ENCODE peak calls at places on chromosomes 5 and 9, in seven cellular contexts. X, L, Y, E, D, C and P are unnamed samples.
A peak's percentile ranks its signal among the peaks of the same experiment; 100 is the strongest.

GRCh38 chr9:2159521-2160417 is 144.6 kb downstream of the SMARCA2 start:
- DNase-seq in X (no peak), L (no peak), Y (no peak), E (no peak), D (no peak), C (no peak), P (no peak)

GRCh38 chr5:34740306-34740891 is 84.3 kb downstream of the RAI14 start:
- DNase-seq in X (peak; percentile 56), L (no peak), Y (no peak), E (no peak), D (no peak), C (peak; percentile 54), P (no peak)

GRCh38 chr9:115398313-115398650 is 280.3 kb upstream of the TNC start:
- DNase-seq in X (no peak), L (no peak), Y (no peak), E (no peak), D (no peak), C (no peak), P (no peak)

GRCh38 chr9:135326141-135326540 is 153.4 kb upstream of the PPP1R26 start:
- DNase-seq in X (no peak), L (no peak), Y (peak; percentile 21), E (no peak), D (no peak), C (no peak), P (no peak)

GRCh38 chr9:109313351-109313750 is 7.5 kb downstream of the EPB41L4B start:
- DNase-seq in X (no peak), L (no peak), Y (no peak), E (no peak), D (no peak), C (no peak), P (no peak)

GRCh38 chr5:140145818-140146522 is 20.2 kb downstream of the IGIP start:
- DNase-seq in X (peak; percentile 65), L (no peak), Y (peak; percentile 67), E (peak; percentile 79), D (peak; percentile 40), C (peak; percentile 68), P (peak; percentile 90)

GRCh38 chr5:127305486-127305885 is 14.9 kb downstream of the MEGF10 start:
- DNase-seq in X (no peak), L (no peak), Y (no peak), E (no peak), D (no peak), C (no peak), P (no peak)

GRCh38 chr9:75918154-75918553 is 27.7 kb downstream of the PCSK5 start:
- DNase-seq in X (no peak), L (no peak), Y (no peak), E (no peak), D (no peak), C (no peak), P (no peak)

GRCh38 chr9:76365028-76365427 is 29.2 kb downstream of the RFK start:
- DNase-seq in X (no peak), L (no peak), Y (no peak), E (no peak), D (no peak), C (no peak), P (no peak)

GRCh38 chr9:15642369-15642962 is 89.6 kb downstream of the CCDC171 start:
- DNase-seq in X (no peak), L (no peak), Y (no peak), E (no peak), D (no peak), C (no peak), P (no peak)

GRCh38 chr5:11048760-11049159 is 287.7 kb upstream of the DAP start:
- DNase-seq in X (no peak), L (no peak), Y (no peak), E (no peak), D (no peak), C (no peak), P (no peak)

GRCh38 chr5:69451941-69452652 is 37.2 kb downstream of the MARVELD2 start:
- DNase-seq in X (no peak), L (no peak), Y (no peak), E (no peak), D (no peak), C (no peak), P (no peak)

GRCh38 chr5:52849544-52849943 is 61.8 kb downstream of the ITGA1 start:
- DNase-seq in X (no peak), L (no peak), Y (no peak), E (no peak), D (no peak), C (no peak), P (no peak)

GRCh38 chr5:61824396-61824795 is 481.6 kb upstream of the KIF2A start:
- DNase-seq in X (no peak), L (no peak), Y (no peak), E (no peak), D (no peak), C (no peak), P (no peak)

GRCh38 chr5:88877826-88878225 is 5.2 kb downstream of the MEF2C start:
- DNase-seq in X (no peak), L (no peak), Y (no peak), E (no peak), D (no peak), C (no peak), P (no peak)

GRCh38 chr5:169115725-169116124 is 185.2 kb downstream of the SLIT3 start:
- DNase-seq in X (no peak), L (no peak), Y (no peak), E (peak; percentile 34), D (no peak), C (no peak), P (no peak)

GRCh38 chr5:178350361-178351220 is 118.0 kb upstream of the PHYKPL start:
- DNase-seq in X (peak; percentile 29), L (no peak), Y (no peak), E (no peak), D (no peak), C (no peak), P (peak; percentile 59)

GRCh38 chr5:33711094-33711670 is 180.6 kb downstream of the ADAMTS12 start:
- DNase-seq in X (no peak), L (no peak), Y (no peak), E (no peak), D (peak; percentile 26), C (no peak), P (no peak)

GRCh38 chr5:95760291-95761191 is 29.4 kb downstream of the RHOBTB3 start:
- DNase-seq in X (no peak), L (no peak), Y (no peak), E (no peak), D (no peak), C (no peak), P (no peak)

GRCh38 chr5:932628-933250 is 40.1 kb downstream of the TRIP13 start:
- DNase-seq in X (no peak), L (peak; percentile 29), Y (no peak), E (no peak), D (no peak), C (no peak), P (peak; percentile 66)

GRCh38 chr5:109805882-109806281 is 116.2 kb downstream of the MAN2A1 start:
- DNase-seq in X (no peak), L (no peak), Y (no peak), E (no peak), D (no peak), C (no peak), P (no peak)

GRCh38 chr9:122370303-122370702 is 521 bp upstream of the PTGS1 start:
- DNase-seq in X (no peak), L (no peak), Y (no peak), E (no peak), D (no peak), C (no peak), P (peak; percentile 76)
- H3K4me3 ChIP-seq in X (peak overlapping the region; percentile 24), L (peak overlapping the region; percentile 55), Y (no peak overlapping the region), E (no peak overlapping the region), D (peak overlapping the region; percentile 45), C (no peak overlapping the region), P (peak overlapping the region; percentile 52)

GRCh38 chr5:102764381-102765005 is 9.4 kb downstream of the PAM start:
- DNase-seq in X (no peak), L (no peak), Y (no peak), E (no peak), D (no peak), C (no peak), P (no peak)

GRCh38 chr5:102762828-102763227 is 7.7 kb downstream of the PAM start:
- DNase-seq in X (no peak), L (no peak), Y (no peak), E (no peak), D (no peak), C (no peak), P (no peak)

GRCh38 chr5:102760815-102761214 is 5.7 kb downstream of the PAM start:
- DNase-seq in X (no peak), L (no peak), Y (no peak), E (no peak), D (no peak), C (peak; percentile 15), P (no peak)

GRCh38 chr5:102763734-102764133 is 8.6 kb downstream of the PAM start:
- DNase-seq in X (no peak), L (no peak), Y (no peak), E (no peak), D (no peak), C (no peak), P (no peak)

DNA sequence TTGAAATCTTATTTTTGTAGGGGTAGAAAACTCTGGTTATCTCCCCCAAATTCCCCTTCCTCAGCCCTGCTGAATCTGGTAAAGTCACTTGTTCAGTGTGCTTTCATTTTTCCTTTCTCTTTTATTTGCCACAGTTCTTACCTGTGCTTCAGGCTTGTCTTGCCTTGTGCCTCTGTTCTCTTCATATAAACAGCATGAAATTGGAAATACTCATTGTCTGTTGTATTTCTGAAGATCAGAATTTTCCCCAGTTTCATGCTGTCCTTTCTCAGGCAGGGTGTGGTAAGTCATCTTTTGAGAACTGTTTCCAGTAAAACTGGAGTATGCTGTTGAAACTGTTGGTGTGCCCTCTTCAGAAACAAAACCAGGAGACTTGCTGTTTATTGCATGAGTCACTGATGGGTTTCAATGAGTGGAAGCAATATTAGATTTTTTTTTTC is 7.0 kb downstream of the PAM start:
- DNase-seq in X (no peak), L (no peak), Y (no peak), E (no peak), D (no peak), C (no peak), P (no peak)
- H3K4me1 ChIP-seq in X (peaks cover 8% of the 10 kb centered on the region), L (peaks cover 52% of the 10 kb centered on the region), Y (peaks cover 14% of the 10 kb centered on the region), E (peaks cover 48% of the 10 kb centered on the region), D (peaks cover 67% of the 10 kb centered on the region), C (peaks cover 8% of the 10 kb centered on the region), P (peaks cover 30% of the 10 kb centered on the region)

DNA sequence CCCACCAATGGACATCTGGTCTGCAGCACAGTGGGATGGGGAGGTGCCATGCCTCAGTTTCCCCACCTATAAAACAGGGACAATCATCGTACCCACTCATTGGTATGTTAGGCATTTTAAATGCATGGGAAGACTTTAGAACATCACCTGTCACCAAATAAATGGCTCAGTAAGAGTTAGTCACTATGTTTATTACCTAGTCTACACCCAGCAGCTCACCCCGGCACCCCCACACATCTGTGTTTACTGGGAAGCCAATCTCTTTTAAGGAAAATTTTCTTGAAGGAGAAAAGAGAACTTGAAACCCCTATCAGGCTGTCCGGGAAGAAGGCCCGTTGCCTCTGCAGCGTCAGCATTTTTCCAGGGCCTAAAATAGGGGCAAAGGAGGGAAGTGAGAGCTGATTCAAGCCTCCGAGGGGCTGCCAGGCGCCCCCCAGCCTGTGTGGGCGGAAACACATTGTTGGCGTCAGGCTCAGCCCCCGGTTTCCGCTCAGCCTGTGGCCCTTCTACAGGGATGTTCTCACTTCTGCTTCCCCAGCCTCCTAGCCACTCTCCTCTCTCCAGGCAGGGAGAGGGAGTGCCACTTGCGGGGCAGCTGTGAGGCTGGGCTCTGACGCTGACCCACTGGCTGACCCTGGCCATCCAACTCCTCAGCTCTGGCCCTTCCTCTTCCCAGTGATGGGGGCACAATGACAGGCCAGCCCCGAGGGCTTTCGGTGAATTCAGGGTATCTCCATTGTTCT is 4.6 kb downstream of the CSF1R start:
- DNase-seq in X (peak; percentile 89), L (peak; percentile 79), Y (peak; percentile 43), E (peak; percentile 84), D (peak; percentile 43), C (peak; percentile 43), P (peak; percentile 91)
- H3K4me3 ChIP-seq in X (no peak overlapping the region), L (no peak overlapping the region), Y (no peak overlapping the region), E (no peak overlapping the region), D (no peak overlapping the region), C (no peak overlapping the region), P (peak overlapping the region; percentile 14)

GRCh38 chr5:142118421-142118686 is 9.8 kb downstream of the NDFIP1 start:
- DNase-seq in X (no peak), L (no peak), Y (no peak), E (no peak), D (no peak), C (no peak), P (no peak)
- H3K4me1 ChIP-seq in X (peaks cover 2% of the 10 kb centered on the region), L (peaks cover 37% of the 10 kb centered on the region), Y (peaks cover 71% of the 10 kb centered on the region), E (peaks cover 72% of the 10 kb centered on the region), D (peaks cover 41% of the 10 kb centered on the region), C (peaks cover 7% of the 10 kb centered on the region), P (peaks cover 24% of the 10 kb centered on the region)